ENCODE peak calls at places on chromosome 16, in nine cellular contexts. H is uterus; J is GOT3; Q is cardiac muscle cell; W is Daoy; V is astrocyte of the hippocampus; I is stimulated activated CD4-positive, alpha-beta T cell treated with anti-CD3 and anti-CD28 coated beads, Interleukin-1b, Interleukin-23, amount 100 ng/mL, for 48 hours; C is NCI-H1436 treated with DMSO at 0.1 percent for 48 hours; A is GM04503. X is an unnamed sample.
A peak's percentile ranks its signal among the peaks of the same experiment; 100 is the strongest.

GRCh38 chr16:56408379-56409098 is 16.8 kb downstream of the AMFR start:
- DNase-seq in H (no peak), J (no peak), Q (no peak), W (no peak), V (no peak), I (no peak), C (no peak), A (no peak), X (no peak)

GRCh38 chr16:29736112-29736511 is 9.7 kb downstream of the C16orf54 start:
- DNase-seq in H (no peak), J (no peak), Q (peak; percentile 3), W (no peak), V (no peak), I (no peak), C (no peak), A (no peak), X (no peak)

GRCh38 chr16:84924339-84925091 is 86.8 kb downstream of the ZDHHC7 start:
- DNase-seq in H (no peak), J (no peak), Q (peak; percentile 43), W (no peak), V (no peak), I (no peak), C (no peak), A (no peak), X (no peak)

GRCh38 chr16:10181196-10182162 is 749 bp downstream of the GRIN2A start:
- DNase-seq in H (peak; percentile 32), J (peak; percentile 61), Q (peak; percentile 56), W (peak; percentile 86), V (peak; percentile 93), I (peak; percentile 41), C (no peak), A (no peak), X (peak; percentile 60)

GRCh38 chr16:86874141-86874540 is 295.8 kb downstream of the FOXL1 start:
- DNase-seq in H (no peak), J (no peak), Q (peak; percentile 20), W (peak; percentile 25), V (no peak), I (peak; percentile 27), C (no peak), A (no peak), X (peak; percentile 12)

GRCh38 chr16:46844771-46845170 is 13.8 kb upstream of the C16orf87 start:
- DNase-seq in H (no peak), J (no peak), Q (no peak), W (no peak), V (peak; percentile 56), I (no peak), C (no peak), A (no peak), X (no peak)

GRCh38 chr16:68749424-68749823 is 12.3 kb downstream of the CDH1 start:
- DNase-seq in H (no peak), J (no peak), Q (no peak), W (no peak), V (no peak), I (no peak), C (no peak), A (no peak), X (no peak)

GRCh38 chr16:24993722-24994686 is 21.2 kb downstream of the ARHGAP17 start:
- DNase-seq in H (no peak), J (no peak), Q (peak; percentile 83), W (peak; percentile 86), V (peak; percentile 92), I (no peak), C (no peak), A (peak; percentile 85), X (peak; percentile 85)

GRCh38 chr16:63461248-63461841 is 1425.1 kb upstream of the CDH8 start:
- DNase-seq in H (peak; percentile 27), J (no peak), Q (peak; percentile 68), W (no peak), V (peak; percentile 63), I (no peak), C (no peak), A (peak; percentile 4), X (peak; percentile 10)

GRCh38 chr16:75726390-75726789 is at the start of gene CPHXL:
- DNase-seq in H (no peak), J (no peak), Q (no peak), W (no peak), V (no peak), I (no peak), C (no peak), A (no peak), X (no peak)

GRCh38 chr16:17921357-17921978 is 415.1 kb downstream of the NPIPA8 start:
- DNase-seq in H (no peak), J (no peak), Q (no peak), W (peak; percentile 0), V (peak; percentile 2), I (peak; percentile 57), C (no peak), A (no peak), X (peak; percentile 12)

GRCh38 chr16:83404261-83404660 is 403.5 kb upstream of the HSBP1 start:
- DNase-seq in H (no peak), J (no peak), Q (no peak), W (no peak), V (no peak), I (no peak), C (no peak), A (no peak), X (no peak)

GRCh38 chr16:4859900-4860255 is 12.6 kb downstream of the UBN1 start:
- DNase-seq in H (no peak), J (no peak), Q (peak; percentile 14), W (peak; percentile 70), V (peak; percentile 64), I (no peak), C (no peak), A (no peak), X (no peak)

GRCh38 chr16:13780841-13781553 is 139.0 kb upstream of the ERCC4 start:
- DNase-seq in H (no peak), J (no peak), Q (no peak), W (no peak), V (no peak), I (no peak), C (no peak), A (no peak), X (no peak)

GRCh38 chr16:27107185-27107592 is 40.5 kb downstream of the C16orf82 start:
- DNase-seq in H (no peak), J (no peak), Q (no peak), W (no peak), V (no peak), I (no peak), C (no peak), A (no peak), X (no peak)

GRCh38 chr16:47970291-47970931 is 185.4 kb downstream of the ABCC12 start:
- DNase-seq in H (no peak), J (no peak), Q (peak; percentile 58), W (peak; percentile 30), V (peak; percentile 80), I (no peak), C (no peak), A (peak; percentile 3), X (no peak)

GRCh38 chr16:14405611-14406537 is 224.2 kb downstream of the PARN start:
- DNase-seq in H (no peak), J (no peak), Q (no peak), W (peak; percentile 25), V (no peak), I (peak; percentile 20), C (no peak), A (no peak), X (no peak)

GRCh38 chr16:67346328-67346727 is 19.7 kb downstream of the LRRC36 start:
- DNase-seq in H (no peak), J (no peak), Q (no peak), W (no peak), V (no peak), I (no peak), C (no peak), A (no peak), X (peak; percentile 61)

GRCh38 chr16:86337138-86337537 is 173.2 kb upstream of the FOXF1 start:
- DNase-seq in H (no peak), J (no peak), Q (no peak), W (no peak), V (no peak), I (no peak), C (no peak), A (no peak), X (no peak)

GRCh38 chr16:89860747-89861304 is 12.6 kb upstream of the TCF25 start:
- DNase-seq in H (peak; percentile 50), J (peak; percentile 16), Q (peak; percentile 55), W (peak; percentile 62), V (peak; percentile 72), I (peak; percentile 77), C (no peak), A (no peak), X (peak; percentile 32)

GRCh38 chr16:51237861-51238378 is 86.8 kb upstream of the SALL1 start:
- DNase-seq in H (no peak), J (no peak), Q (no peak), W (no peak), V (no peak), I (no peak), C (no peak), A (no peak), X (no peak)

GRCh38 chr16:55146939-55147338 is 177.1 kb upstream of the IRX6 start:
- DNase-seq in H (no peak), J (no peak), Q (no peak), W (peak; percentile 27), V (no peak), I (no peak), C (no peak), A (no peak), X (no peak)

GRCh38 chr16:74749291-74750055 is 25.1 kb downstream of the FA2H start:
- DNase-seq in H (no peak), J (no peak), Q (no peak), W (no peak), V (peak; percentile 45), I (no peak), C (no peak), A (no peak), X (no peak)

GRCh38 chr16:52914428-52914827 is 138.3 kb downstream of the CHD9NB start:
- DNase-seq in H (no peak), J (no peak), Q (no peak), W (no peak), V (no peak), I (no peak), C (no peak), A (no peak), X (no peak)

GRCh38 chr16:50549561-50549915 is 1.3 kb downstream of the NKD1 start:
- DNase-seq in H (no peak), J (no peak), Q (no peak), W (no peak), V (no peak), I (no peak), C (no peak), A (no peak), X (no peak)

GRCh38 chr16:85891776-85892166 is 7.2 kb upstream of the IRF8 start:
- DNase-seq in H (no peak), J (no peak), Q (no peak), W (no peak), V (no peak), I (no peak), C (no peak), A (no peak), X (no peak)

GRCh38 chr16:81558444-81559175 is 114.0 kb downstream of the CMIP start:
- DNase-seq in H (no peak), J (no peak), Q (no peak), W (peak; percentile 51), V (no peak), I (no peak), C (peak; percentile 47), A (no peak), X (no peak)

GRCh38 chr16:78210305-78210704 is 110.9 kb downstream of the WWOX start:
- DNase-seq in H (no peak), J (no peak), Q (no peak), W (peak; percentile 55), V (peak; percentile 48), I (no peak), C (no peak), A (no peak), X (no peak)

GRCh38 chr16:25493136-25493811 is 198.5 kb upstream of the HS3ST4 start:
- DNase-seq in H (no peak), J (no peak), Q (no peak), W (no peak), V (peak; percentile 87), I (no peak), C (no peak), A (no peak), X (no peak)

GRCh38 chr16:1917665-1918111 is 527 bp downstream of the HS3ST6 start:
- DNase-seq in H (no peak), J (no peak), Q (no peak), W (no peak), V (no peak), I (no peak), C (no peak), A (no peak), X (no peak)

GRCh38 chr16:12141073-12141472 is 164.5 kb downstream of the SNX29 start:
- DNase-seq in H (no peak), J (no peak), Q (no peak), W (no peak), V (no peak), I (peak; percentile 8), C (no peak), A (no peak), X (no peak)

X was measured in Panc1.